ENCODE peak calls at places on chromosome 2, in nine cellular contexts. O is Daoy, I is NCI-H1105 treated with DMSO at 0.1 percent for 48 hours, R is H4, Z is stromal cell of bone marrow, F is anterior cingulate cortex, E is NCI-H774, V is HEK293T, B is non-pigmented ciliary epithelial cell. K is an unnamed sample.
A peak's percentile ranks its signal among the peaks of the same experiment; 100 is the strongest.

GRCh38 chr2:232372231-232373208 is 6.0 kb upstream of the ALPP start:
- DNase-seq in O (peak; percentile 38), I (no peak), R (no peak), Z (no peak), F (no peak), E (no peak), V (no peak), B (no peak), K (no peak)

GRCh38 chr2:142874293-142874814 is 3.1 kb upstream of the KYNU start:
- DNase-seq in O (peak; percentile 80), I (no peak), R (peak; percentile 95), Z (peak; percentile 98), F (no peak), E (no peak), V (no peak), B (peak; percentile 50), K (peak; percentile 39)

GRCh38 chr2:69177785-69178636 is 165.0 kb downstream of the ANTXR1 start:
- DNase-seq in O (peak; percentile 93), I (no peak), R (peak; percentile 97), Z (peak; percentile 88), F (peak; percentile 44), E (no peak), V (peak; percentile 92), B (peak; percentile 79), K (peak; percentile 16)

GRCh38 chr2:207182916-207183315 is 17.2 kb upstream of the KLF7 start:
- DNase-seq in O (no peak), I (no peak), R (no peak), Z (peak; percentile 51), F (no peak), E (no peak), V (no peak), B (no peak), K (no peak)

GRCh38 chr2:8684885-8685696 is 3.2 kb downstream of the ID2 start:
- DNase-seq in O (peak; percentile 51), I (peak; percentile 88), R (no peak), Z (no peak), F (no peak), E (peak; percentile 72), V (no peak), B (no peak), K (peak; percentile 57)

GRCh38 chr2:195330513-195330956 is 326.5 kb upstream of the SLC39A10 start:
- DNase-seq in O (no peak), I (peak; percentile 83), R (no peak), Z (no peak), F (no peak), E (peak; percentile 13), V (no peak), B (no peak), K (no peak)

GRCh38 chr2:26805241-26805676 is 19.4 kb downstream of the CENPA start:
- DNase-seq in O (peak; percentile 83), I (no peak), R (peak; percentile 31), Z (peak; percentile 63), F (no peak), E (no peak), V (no peak), B (peak; percentile 26), K (no peak)

GRCh38 chr2:10150436-10150835 is 27.9 kb downstream of the RRM2 start:
- DNase-seq in O (no peak), I (no peak), R (no peak), Z (no peak), F (no peak), E (no peak), V (no peak), B (no peak), K (no peak)

GRCh38 chr2:38218583-38218982 is 142.6 kb upstream of the CYP1B1 start:
- DNase-seq in O (no peak), I (no peak), R (no peak), Z (no peak), F (no peak), E (no peak), V (no peak), B (no peak), K (no peak)

GRCh38 chr2:113138428-113139322 is 11.3 kb downstream of the IL1RN start:
- DNase-seq in O (peak; percentile 59), I (peak; percentile 61), R (peak; percentile 32), Z (peak; percentile 50), F (no peak), E (peak; percentile 56), V (peak; percentile 68), B (peak; percentile 38), K (no peak)

GRCh38 chr2:20079546-20080115 is 28.2 kb upstream of the LAPTM4A start:
- DNase-seq in O (no peak), I (no peak), R (no peak), Z (no peak), F (no peak), E (no peak), V (no peak), B (no peak), K (no peak)

GRCh38 chr2:66432801-66433694 is 1.9 kb upstream of the MEIS1 start:
- DNase-seq in O (peak; percentile 92), I (peak; percentile 94), R (peak; percentile 89), Z (peak; percentile 96), F (peak; percentile 78), E (peak; percentile 94), V (peak; percentile 76), B (peak; percentile 93), K (peak; percentile 64)

GRCh38 chr2:160055726-160056108 is 6.7 kb downstream of the PLA2R1 start:
- DNase-seq in O (no peak), I (no peak), R (no peak), Z (no peak), F (no peak), E (no peak), V (no peak), B (no peak), K (no peak)

GRCh38 chr2:220198911-220199310 is 571.5 kb downstream of the SLC4A3 start:
- DNase-seq in O (peak; percentile 21), I (no peak), R (peak; percentile 13), Z (peak; percentile 93), F (no peak), E (no peak), V (no peak), B (peak; percentile 78), K (peak; percentile 4)

GRCh38 chr2:237613679-237614078 is 13.7 kb upstream of the LRRFIP1 start:
- DNase-seq in O (no peak), I (no peak), R (no peak), Z (no peak), F (no peak), E (no peak), V (no peak), B (no peak), K (no peak)

GRCh38 chr2:196226058-196226747 is 54.8 kb upstream of the STK17B start:
- DNase-seq in O (no peak), I (no peak), R (no peak), Z (no peak), F (no peak), E (no peak), V (no peak), B (no peak), K (no peak)

GRCh38 chr2:74080346-74080745 is 67.4 kb downstream of the BOLA3 start:
- DNase-seq in O (no peak), I (no peak), R (no peak), Z (no peak), F (no peak), E (no peak), V (no peak), B (no peak), K (no peak)

GRCh38 chr2:216775043-216775453 is 79.7 kb upstream of the IGFBP5 start:
- DNase-seq in O (peak; percentile 96), I (no peak), R (peak; percentile 98), Z (peak; percentile 97), F (no peak), E (peak; percentile 77), V (no peak), B (peak; percentile 76), K (peak; percentile 64)

GRCh38 chr2:220775856-220776467 is 796.1 kb downstream of the EPHA4 start:
- DNase-seq in O (no peak), I (no peak), R (no peak), Z (no peak), F (no peak), E (no peak), V (no peak), B (no peak), K (no peak)

GRCh38 chr2:203484266-203485112 is 50.6 kb downstream of the RAPH1 start:
- DNase-seq in O (peak; percentile 18), I (no peak), R (peak; percentile 43), Z (no peak), F (no peak), E (no peak), V (no peak), B (no peak), K (no peak)

GRCh38 chr2:132670961-132671781 is 1.2 kb upstream of the LYPD1 start:
- DNase-seq in O (peak; percentile 86), I (peak; percentile 34), R (peak; percentile 53), Z (peak; percentile 54), F (no peak), E (no peak), V (peak; percentile 15), B (peak; percentile 81), K (no peak)

GRCh38 chr2:231922311-231922710 is 3.9 kb downstream of the NPPC start:
- DNase-seq in O (no peak), I (no peak), R (no peak), Z (no peak), F (no peak), E (no peak), V (no peak), B (no peak), K (no peak)

GRCh38 chr2:113712941-113713340 is 43.5 kb downstream of the SLC35F5 start:
- DNase-seq in O (no peak), I (no peak), R (no peak), Z (no peak), F (no peak), E (no peak), V (no peak), B (no peak), K (no peak)

GRCh38 chr2:237196866-237197618 is 111.4 kb downstream of the COPS8 start:
- DNase-seq in O (peak; percentile 84), I (no peak), R (peak; percentile 67), Z (peak; percentile 67), F (no peak), E (peak; percentile 18), V (no peak), B (no peak), K (no peak)

GRCh38 chr2:54858021-54858681 is 134.7 kb downstream of the EML6 start:
- DNase-seq in O (peak; percentile 47), I (no peak), R (no peak), Z (peak; percentile 78), F (no peak), E (no peak), V (no peak), B (no peak), K (no peak)

GRCh38 chr2:48209214-48209885 is 303.1 kb upstream of the FBXO11 start:
- DNase-seq in O (peak; percentile 27), I (no peak), R (no peak), Z (no peak), F (no peak), E (no peak), V (no peak), B (peak; percentile 27), K (no peak)

GRCh38 chr2:145185696-145186095 is 665.8 kb upstream of the ZEB2 start:
- DNase-seq in O (no peak), I (no peak), R (no peak), Z (no peak), F (no peak), E (no peak), V (no peak), B (no peak), K (no peak)

GRCh38 chr2:39124770-39125075 is 3.9 kb upstream of the SOS1 start:
- DNase-seq in O (no peak), I (no peak), R (no peak), Z (no peak), F (peak; percentile 6), E (no peak), V (no peak), B (no peak), K (no peak)

GRCh38 chr2:36615214-36615613 is 17.2 kb upstream of the FEZ2 start:
- DNase-seq in O (peak; percentile 68), I (no peak), R (peak; percentile 19), Z (no peak), F (no peak), E (no peak), V (no peak), B (no peak), K (no peak)

GRCh38 chr2:198321522-198322088 is 517.2 kb downstream of the PLCL1 start:
- DNase-seq in O (no peak), I (no peak), R (no peak), Z (no peak), F (no peak), E (no peak), V (no peak), B (no peak), K (no peak)

GRCh38 chr2:241772063-241772499 is 4.5 kb upstream of the GAL3ST2 start:
- DNase-seq in O (no peak), I (no peak), R (no peak), Z (no peak), F (no peak), E (no peak), V (no peak), B (no peak), K (no peak)